ENCODE peak calls at places on chromosomes 12 and 14, in seven cellular contexts. M is fibroblast of gingiva, I is HT-29, Y is NCI-H526 treated with DMSO at 0.1 percent for 48 hours, E is natural killer cell, Q is lung microvascular endothelial cell, Z is hypothalamus. D is an unnamed sample.

GRCh38 chr12:83823386-83824045 is 1089.1 kb downstream of the SLC6A15 start:
- DNase-seq in M (peak), I (peak), Y (peak), E (no peak), Q (no peak), Z (no peak), D (no peak)

GRCh38 chr14:77498120-77498979 is at the start of gene ISM2:
- DNase-seq in M (no peak), I (no peak), Y (peak), E (peak), Q (peak), Z (no peak), D (peak)

GRCh38 chr12:107612508-107612907 is 73.1 kb upstream of the PWP1 start:
- DNase-seq in M (no peak), I (no peak), Y (no peak), E (no peak), Q (no peak), Z (no peak), D (no peak)

GRCh38 chr14:85731198-85731597 is 201.3 kb downstream of the FLRT2 start:
- DNase-seq in M (peak), I (no peak), Y (no peak), E (no peak), Q (no peak), Z (no peak), D (no peak)

GRCh38 chr12:1702708-1703107 is 11.8 kb downstream of the ADIPOR2 start:
- DNase-seq in M (no peak), I (no peak), Y (no peak), E (no peak), Q (no peak), Z (no peak), D (no peak)

GRCh38 chr12:58087428-58088117 is 146.2 kb downstream of the ATP23 start:
- DNase-seq in M (no peak), I (no peak), Y (no peak), E (no peak), Q (no peak), Z (no peak), D (no peak)

GRCh38 chr12:108977360-108977759 is 43.5 kb downstream of the SVOP start:
- DNase-seq in M (no peak), I (no peak), Y (no peak), E (no peak), Q (no peak), Z (no peak), D (no peak)

GRCh38 chr14:57066887-57067513 is 201.7 kb downstream of the EXOC5 start:
- DNase-seq in M (no peak), I (peak), Y (peak), E (no peak), Q (peak), Z (no peak), D (no peak)

GRCh38 chr14:23610815-23611289 is 25.3 kb upstream of the DHRS2 start:
- DNase-seq in M (no peak), I (no peak), Y (no peak), E (no peak), Q (no peak), Z (no peak), D (no peak)